ENCODE peak calls at places on chromosome 2, in ten cellular contexts. One of them, this sample, is unnamed.

GRCh38 chr2:110807520-110807919 is 75.1 kb downstream of the ACOXL start:
- DNase-seq in NCI-H1092 treated with DMSO at 0.1 percent for 48 hours: no peak
- DNase-seq in right cardiac atrium: peak
- DNase-seq in activated T-helper 1 cell treated with anti-CD3 and anti-CD28 coated beads, Interleukin-2, amount 50 U/mL, for 16 hours: no peak
- DNase-seq in stimulated activated CD4-positive, alpha-beta T cell treated with anti-CD3 and anti-CD28 coated beads, TNF-alpha, amount 100 ng/mL, for 24 hours: no peak
- DNase-seq in nucleus accumbens: no peak
- DNase-seq in progenitor cell of endocrine pancreas: no peak
- DNase-seq in ELR: peak
- DNase-seq in fibroblast of the conjunctiva: peak
- DNase-seq in mesothelial cell of epicardium: no peak
- DNase-seq in this sample: no peak

GRCh38 chr2:43212931-43213330 is 13.5 kb downstream of the ZFP36L2 start:
- DNase-seq in NCI-H1092 treated with DMSO at 0.1 percent for 48 hours: no peak
- DNase-seq in right cardiac atrium: peak
- DNase-seq in activated T-helper 1 cell treated with anti-CD3 and anti-CD28 coated beads, Interleukin-2, amount 50 U/mL, for 16 hours: no peak
- DNase-seq in stimulated activated CD4-positive, alpha-beta T cell treated with anti-CD3 and anti-CD28 coated beads, TNF-alpha, amount 100 ng/mL, for 24 hours: no peak
- DNase-seq in nucleus accumbens: no peak
- DNase-seq in progenitor cell of endocrine pancreas: no peak
- DNase-seq in ELR: no peak
- DNase-seq in fibroblast of the conjunctiva: no peak
- DNase-seq in mesothelial cell of epicardium: no peak
- DNase-seq in this sample: no peak

GRCh38 chr2:225103737-225104141 is 61.5 kb upstream of the DOCK10 start:
- DNase-seq in NCI-H1092 treated with DMSO at 0.1 percent for 48 hours: no peak
- DNase-seq in right cardiac atrium: no peak
- DNase-seq in activated T-helper 1 cell treated with anti-CD3 and anti-CD28 coated beads, Interleukin-2, amount 50 U/mL, for 16 hours: no peak
- DNase-seq in stimulated activated CD4-positive, alpha-beta T cell treated with anti-CD3 and anti-CD28 coated beads, TNF-alpha, amount 100 ng/mL, for 24 hours: no peak
- DNase-seq in nucleus accumbens: no peak
- DNase-seq in progenitor cell of endocrine pancreas: no peak
- DNase-seq in ELR: peak
- DNase-seq in fibroblast of the conjunctiva: no peak
- DNase-seq in mesothelial cell of epicardium: no peak
- DNase-seq in this sample: no peak

GRCh38 chr2:213261237-213261636 is 23.0 kb upstream of the SPAG16 start:
- DNase-seq in NCI-H1092 treated with DMSO at 0.1 percent for 48 hours: no peak
- DNase-seq in right cardiac atrium: no peak
- DNase-seq in activated T-helper 1 cell treated with anti-CD3 and anti-CD28 coated beads, Interleukin-2, amount 50 U/mL, for 16 hours: no peak
- DNase-seq in stimulated activated CD4-positive, alpha-beta T cell treated with anti-CD3 and anti-CD28 coated beads, TNF-alpha, amount 100 ng/mL, for 24 hours: no peak
- DNase-seq in nucleus accumbens: no peak
- DNase-seq in progenitor cell of endocrine pancreas: no peak
- DNase-seq in ELR: no peak
- DNase-seq in fibroblast of the conjunctiva: no peak
- DNase-seq in mesothelial cell of epicardium: no peak
- DNase-seq in this sample: no peak

GRCh38 chr2:67824196-67824595 is 238.6 kb downstream of the C1D start:
- DNase-seq in NCI-H1092 treated with DMSO at 0.1 percent for 48 hours: no peak
- DNase-seq in right cardiac atrium: no peak
- DNase-seq in activated T-helper 1 cell treated with anti-CD3 and anti-CD28 coated beads, Interleukin-2, amount 50 U/mL, for 16 hours: no peak
- DNase-seq in stimulated activated CD4-positive, alpha-beta T cell treated with anti-CD3 and anti-CD28 coated beads, TNF-alpha, amount 100 ng/mL, for 24 hours: no peak
- DNase-seq in nucleus accumbens: no peak
- DNase-seq in progenitor cell of endocrine pancreas: no peak
- DNase-seq in ELR: peak
- DNase-seq in fibroblast of the conjunctiva: no peak
- DNase-seq in mesothelial cell of epicardium: no peak
- DNase-seq in this sample: no peak

GRCh38 chr2:201444676-201445441 is 6.4 kb downstream of the TRAK2 start:
- DNase-seq in NCI-H1092 treated with DMSO at 0.1 percent for 48 hours: no peak
- DNase-seq in right cardiac atrium: no peak
- DNase-seq in activated T-helper 1 cell treated with anti-CD3 and anti-CD28 coated beads, Interleukin-2, amount 50 U/mL, for 16 hours: no peak
- DNase-seq in stimulated activated CD4-positive, alpha-beta T cell treated with anti-CD3 and anti-CD28 coated beads, TNF-alpha, amount 100 ng/mL, for 24 hours: no peak
- DNase-seq in nucleus accumbens: no peak
- DNase-seq in progenitor cell of endocrine pancreas: no peak
- DNase-seq in ELR: no peak
- DNase-seq in fibroblast of the conjunctiva: no peak
- DNase-seq in mesothelial cell of epicardium: no peak
- DNase-seq in this sample: no peak

GRCh38 chr2:85433511-85434089 is 15.1 kb downstream of the SH2D6 start:
- DNase-seq in NCI-H1092 treated with DMSO at 0.1 percent for 48 hours: peak
- DNase-seq in right cardiac atrium: peak
- DNase-seq in activated T-helper 1 cell treated with anti-CD3 and anti-CD28 coated beads, Interleukin-2, amount 50 U/mL, for 16 hours: no peak
- DNase-seq in stimulated activated CD4-positive, alpha-beta T cell treated with anti-CD3 and anti-CD28 coated beads, TNF-alpha, amount 100 ng/mL, for 24 hours: no peak
- DNase-seq in nucleus accumbens: peak
- DNase-seq in progenitor cell of endocrine pancreas: no peak
- DNase-seq in ELR: peak
- DNase-seq in fibroblast of the conjunctiva: peak
- DNase-seq in mesothelial cell of epicardium: no peak
- DNase-seq in this sample: peak

GRCh38 chr2:69594341-69594740 is 49.2 kb downstream of the AAK1 start:
- DNase-seq in NCI-H1092 treated with DMSO at 0.1 percent for 48 hours: no peak
- DNase-seq in right cardiac atrium: no peak
- DNase-seq in activated T-helper 1 cell treated with anti-CD3 and anti-CD28 coated beads, Interleukin-2, amount 50 U/mL, for 16 hours: no peak
- DNase-seq in stimulated activated CD4-positive, alpha-beta T cell treated with anti-CD3 and anti-CD28 coated beads, TNF-alpha, amount 100 ng/mL, for 24 hours: no peak
- DNase-seq in nucleus accumbens: no peak
- DNase-seq in progenitor cell of endocrine pancreas: no peak
- DNase-seq in ELR: no peak
- DNase-seq in fibroblast of the conjunctiva: no peak
- DNase-seq in mesothelial cell of epicardium: no peak
- DNase-seq in this sample: no peak

GRCh38 chr2:126886906-126887280 is 11.8 kb upstream of the TEX51 start:
- DNase-seq in NCI-H1092 treated with DMSO at 0.1 percent for 48 hours: no peak
- DNase-seq in right cardiac atrium: no peak
- DNase-seq in activated T-helper 1 cell treated with anti-CD3 and anti-CD28 coated beads, Interleukin-2, amount 50 U/mL, for 16 hours: no peak
- DNase-seq in stimulated activated CD4-positive, alpha-beta T cell treated with anti-CD3 and anti-CD28 coated beads, TNF-alpha, amount 100 ng/mL, for 24 hours: no peak
- DNase-seq in nucleus accumbens: no peak
- DNase-seq in progenitor cell of endocrine pancreas: no peak
- DNase-seq in ELR: no peak
- DNase-seq in fibroblast of the conjunctiva: no peak
- DNase-seq in mesothelial cell of epicardium: no peak
- DNase-seq in this sample: no peak

GRCh38 chr2:237281900-237282306 is 132.1 kb downstream of the COL6A3 start:
- DNase-seq in NCI-H1092 treated with DMSO at 0.1 percent for 48 hours: no peak
- DNase-seq in right cardiac atrium: no peak
- DNase-seq in activated T-helper 1 cell treated with anti-CD3 and anti-CD28 coated beads, Interleukin-2, amount 50 U/mL, for 16 hours: no peak
- DNase-seq in stimulated activated CD4-positive, alpha-beta T cell treated with anti-CD3 and anti-CD28 coated beads, TNF-alpha, amount 100 ng/mL, for 24 hours: no peak
- DNase-seq in nucleus accumbens: no peak
- DNase-seq in progenitor cell of endocrine pancreas: no peak
- DNase-seq in ELR: peak
- DNase-seq in fibroblast of the conjunctiva: peak
- DNase-seq in mesothelial cell of epicardium: no peak
- DNase-seq in this sample: no peak